ENCODE peak calls at places on chromosome 3, in five cellular contexts. P is psoas muscle; W is CD8-positive, alpha-beta memory T cell; S is colonic mucosa; C is lower lobe of right lung. K is an unnamed sample.
A peak's percentile ranks its signal among the peaks of the same experiment; 100 is the strongest.

GRCh38 chr3:44478055-44478468 is 592 bp upstream of the ZNF445 start:
- DNase-seq in W (peak; percentile 2), P (no peak), S (no peak), C (no peak), K (no peak)

GRCh38 chr3:149153402-149153801 is 24.0 kb downstream of the HPS3 start:
- DNase-seq in W (no peak), C (no peak), P (no peak), S (no peak), K (no peak)

GRCh38 chr3:143167956-143168355 is 48.4 kb downstream of the CHST2 start:
- DNase-seq in W (no peak), P (no peak), S (no peak), C (no peak), K (no peak)

GRCh38 chr3:185981621-185982020 is 43.8 kb upstream of the TRA2B start:
- DNase-seq in S (no peak), P (no peak), C (no peak), W (no peak), K (no peak)

GRCh38 chr3:191303596-191303995 is 25.6 kb upstream of the CCDC50 start:
- DNase-seq in S (no peak), W (no peak), C (no peak), P (no peak), K (no peak)

GRCh38 chr3:171528102-171528501 is 67.9 kb upstream of the TNIK start:
- DNase-seq in W (no peak), S (no peak), P (no peak), C (no peak), K (no peak)

GRCh38 chr3:27885641-27886040 is 163.5 kb upstream of the EOMES start:
- DNase-seq in P (no peak), S (no peak), W (no peak), C (no peak), K (no peak)

GRCh38 chr3:194134231-194134756 is 1.7 kb upstream of the HES1 start:
- DNase-seq in P (peak; percentile 85), S (no peak), C (peak; percentile 79), W (peak; percentile 36), K (peak; percentile 79)

GRCh38 chr3:14516738-14517345 is 23.3 kb downstream of the GRIP2 start:
- DNase-seq in C (no peak), W (no peak), P (no peak), S (no peak), K (no peak)

GRCh38 chr3:74633021-74633420 is 18.6 kb upstream of the CNTN3 start:
- DNase-seq in C (no peak), P (no peak), S (no peak), W (no peak), K (no peak)
- H3K4me1 ChIP-seq in C (no peaks in the 10 kb centered on the region), P (no peaks in the 10 kb centered on the region), S (no peaks in the 10 kb centered on the region), W (no peaks in the 10 kb centered on the region), K (no peaks in the 10 kb centered on the region)

GRCh38 chr3:81024560-81024959 is 736.9 kb downstream of the GBE1 start:
- DNase-seq in P (no peak), W (no peak), S (no peak), C (no peak), K (no peak)
- H3K27ac ChIP-seq in P (no peak overlapping the region), W (no peak overlapping the region), S (no peak overlapping the region), C (no peak overlapping the region), K (no peak overlapping the region)

DNA sequence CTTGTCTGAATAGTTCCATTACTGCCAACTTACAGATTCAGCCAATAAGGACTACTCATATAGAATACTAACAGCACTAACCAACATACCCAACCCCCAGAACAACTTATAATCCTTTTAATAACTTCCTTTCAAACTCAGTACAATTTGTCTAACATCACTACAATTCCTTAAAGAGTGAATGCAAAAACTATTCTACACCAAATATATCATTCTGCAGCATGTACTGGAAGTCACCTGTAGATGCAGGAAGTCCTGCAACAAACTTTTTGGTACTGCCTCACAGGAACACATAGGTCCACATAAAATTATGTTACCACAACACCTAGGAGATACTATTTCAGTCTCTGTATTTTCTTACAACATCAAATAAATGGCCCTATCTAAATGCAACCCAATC is 2.1 kb downstream of the CCNL1 start:
- DNase-seq in P (no peak), S (no peak), C (no peak), W (no peak), K (no peak)
- H3K4me1 ChIP-seq in P (peaks cover 66% of the 10 kb centered on the region), S (peaks cover 23% of the 10 kb centered on the region), C (peaks cover 71% of the 10 kb centered on the region), W (peaks cover 67% of the 10 kb centered on the region), K (peaks cover 83% of the 10 kb centered on the region)

GRCh38 chr3:129317014-129317771 is 38.5 kb downstream of the HMCES start:
- DNase-seq in W (no peak), C (no peak), P (no peak), S (no peak), K (no peak)
- H3K27ac ChIP-seq in W (peak overlapping the region; percentile 75), C (peak overlapping the region; percentile 91), P (peak overlapping the region; percentile 89), S (peak overlapping the region; percentile 85), K (peak overlapping the region; percentile 87)

DNA sequence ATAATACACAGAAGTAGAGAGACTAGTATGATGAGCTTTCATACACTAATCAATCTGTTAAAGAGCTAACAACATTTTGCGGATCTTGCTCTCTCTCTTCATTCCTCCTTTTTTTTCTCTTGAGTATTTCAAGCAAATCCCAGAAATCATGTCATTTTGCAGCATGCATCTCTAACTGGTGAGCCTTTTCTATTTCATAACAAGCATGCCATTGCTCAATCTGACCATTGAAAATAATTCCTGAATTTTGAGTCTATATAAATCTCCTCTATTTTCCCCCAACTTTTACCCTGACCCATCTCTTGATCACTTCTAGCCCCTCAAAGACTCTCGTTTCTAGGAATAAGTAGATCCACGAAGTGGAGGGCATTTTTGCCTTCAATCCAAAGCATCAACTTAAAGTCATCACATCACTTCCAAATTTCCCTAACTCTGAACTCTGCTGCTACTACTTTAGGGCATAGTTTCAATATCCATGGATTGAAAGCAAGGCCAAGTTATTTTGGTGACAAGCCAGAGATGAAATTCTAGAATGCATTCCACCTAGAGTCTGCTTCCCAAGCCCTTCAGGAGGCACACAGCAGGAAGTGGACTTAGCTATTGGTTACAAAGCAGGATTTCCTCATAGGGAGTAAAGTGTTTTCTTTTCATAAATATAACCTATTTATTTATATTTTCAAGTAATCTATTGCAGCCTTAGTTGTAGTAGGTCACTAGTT is 253.5 kb upstream of the ZPLD1 start:
- DNase-seq in W (no peak), P (no peak), C (no peak), S (no peak), K (no peak)
- H3K4me1 ChIP-seq in W (peaks cover 6% of the 10 kb centered on the region), P (peaks cover 16% of the 10 kb centered on the region), C (peaks cover 54% of the 10 kb centered on the region), S (peaks cover 3% of the 10 kb centered on the region), K (peaks cover 43% of the 10 kb centered on the region)

DNA sequence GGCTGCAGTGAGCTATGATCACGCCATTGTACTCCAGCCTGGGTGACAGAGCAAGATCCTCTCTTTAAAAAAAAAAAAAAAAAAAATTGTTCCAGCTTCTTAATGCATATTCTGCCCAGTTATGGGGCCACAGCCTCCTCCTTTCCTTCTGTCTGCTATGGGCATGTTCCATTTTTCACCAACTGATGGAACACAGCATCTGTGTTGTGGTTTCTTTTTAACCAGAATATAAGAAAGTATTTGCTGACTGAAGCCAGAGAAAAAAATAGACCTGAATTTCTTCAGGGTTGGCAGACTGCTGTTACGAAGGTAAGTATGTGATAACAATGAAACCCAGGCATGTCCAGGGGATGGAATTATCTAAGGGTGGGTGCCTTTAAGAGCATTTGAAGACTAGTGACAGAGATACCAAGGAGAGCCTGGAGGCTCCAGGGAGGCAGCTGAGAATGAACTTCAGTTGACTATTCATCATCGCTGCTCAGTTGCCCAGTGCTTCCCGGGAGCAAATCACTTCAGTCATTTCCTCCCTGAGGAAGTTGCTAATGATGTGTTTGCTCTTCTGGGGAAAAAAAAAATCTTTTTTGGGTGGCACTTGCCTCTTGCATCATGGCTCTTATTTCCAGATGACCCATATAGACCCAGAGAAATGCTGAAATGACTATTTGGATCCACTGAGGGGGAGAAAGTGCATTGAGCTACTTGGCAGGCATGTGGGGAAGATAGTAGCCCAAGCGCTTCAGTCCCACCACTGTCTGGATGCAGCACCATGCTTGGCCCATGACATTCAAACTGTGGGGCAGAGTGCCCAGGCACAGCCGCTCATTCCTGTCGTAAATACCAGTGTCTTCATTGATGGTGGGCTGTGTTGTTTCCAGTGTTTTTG is 14.5 kb downstream of the NCBP2 start:
- DNase-seq in C (no peak), W (no peak), P (no peak), S (no peak), K (no peak)
- H3K27ac ChIP-seq in C (no peak overlapping the region), W (no peak overlapping the region), P (no peak overlapping the region), S (no peak overlapping the region), K (no peak overlapping the region)

DNA sequence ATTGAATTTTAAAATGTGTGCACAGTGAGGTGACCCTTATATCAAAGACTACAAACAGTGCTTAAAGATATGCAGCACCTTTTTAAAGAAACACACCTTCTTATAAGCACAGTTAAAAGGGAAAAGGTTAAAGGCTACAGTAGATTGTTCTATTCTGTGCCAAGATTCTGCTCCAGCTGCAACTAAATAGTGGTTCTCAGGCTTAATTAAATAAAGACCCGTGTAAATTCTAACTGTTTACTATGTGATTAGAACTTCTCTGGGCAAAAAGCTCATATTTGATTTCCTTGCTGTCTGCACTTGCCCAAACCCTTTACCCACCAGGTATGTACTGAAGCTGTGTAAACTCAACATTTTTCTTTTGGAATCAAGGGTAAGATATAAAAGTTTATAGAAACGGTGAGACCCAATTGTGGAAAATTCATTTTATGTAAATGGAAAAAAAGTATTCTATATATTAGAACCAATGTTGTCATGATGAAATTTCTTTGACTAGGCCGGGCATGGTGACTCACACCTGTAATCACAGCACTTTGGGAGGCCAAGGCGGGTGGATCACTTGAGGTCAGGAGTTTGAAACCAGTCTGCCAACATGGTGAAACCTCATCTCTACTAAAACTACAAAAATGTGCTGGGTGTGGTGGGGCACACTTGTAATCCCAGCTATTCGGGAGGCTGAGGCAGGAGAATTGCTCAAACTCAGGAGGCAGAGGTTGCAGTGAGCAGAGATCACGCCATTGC is 230.7 kb downstream of the MECOM start:
- DNase-seq in P (no peak), W (no peak), C (no peak), S (no peak), K (no peak)
- H3K4me1 ChIP-seq in P (no peaks in the 10 kb centered on the region), W (no peaks in the 10 kb centered on the region), C (peaks cover 7% of the 10 kb centered on the region), S (peaks cover 6% of the 10 kb centered on the region), K (no peaks in the 10 kb centered on the region)

GRCh38 chr3:39405687-39406367 is 693 bp upstream of the RPSA start:
- DNase-seq in S (no peak), P (no peak), C (no peak), W (no peak), K (no peak)
- H3K27ac ChIP-seq in S (peak overlapping the region; percentile 84), P (peak overlapping the region; percentile 92), C (peak overlapping the region; percentile 91), W (peak overlapping the region; percentile 89), K (peak overlapping the region; percentile 83)

GRCh38 chr3:127715541-127715940 is 42.8 kb downstream of the ABTB1 start:
- DNase-seq in S (no peak), C (no peak), W (no peak), P (no peak), K (no peak)
- H3K4me1 ChIP-seq in S (no peaks in the 10 kb centered on the region), C (peaks cover 46% of the 10 kb centered on the region), W (no peaks in the 10 kb centered on the region), P (peaks cover 15% of the 10 kb centered on the region), K (peaks cover 34% of the 10 kb centered on the region)